ENCODE peak calls at places on chromosomes 6 and 20, in four cellular contexts. A is activated T-cell treated with anti-CD3 and anti-CD28 coated beads, Interleukin-2, amount 50 U/mL, for 72 hours; Z is left lobe of liver; G is activated B cell treated with CpG ODN at 0.5 μM for 24 hours. P is an unnamed sample.

GRCh38 chr6:117619178-117619577 is 16.9 kb upstream of the GOPC start:
- ATAC-seq in G (no peak), Z (no peak), A (peak; percentile 66), P (no peak)

GRCh38 chr6:143362192-143362558 is 88.3 kb downstream of the ADAT2 start:
- ATAC-seq in Z (no peak), A (peak; percentile 35), G (no peak), P (peak; percentile 28)

GRCh38 chr6:133040025-133040838 is 200.9 kb upstream of the EYA4 start:
- ATAC-seq in A (no peak), G (no peak), Z (peak; percentile 76), P (no peak)

GRCh38 chr6:89048985-89049384 is 31.6 kb upstream of the PNRC1 start:
- ATAC-seq in Z (no peak), A (no peak), G (no peak), P (no peak)

GRCh38 chr6:9638861-9639260 is 776.0 kb downstream of the TFAP2A start:
- ATAC-seq in G (no peak), Z (no peak), A (no peak), P (no peak)

GRCh38 chr6:156407334-156407733 is 369.8 kb upstream of the ARID1B start:
- ATAC-seq in A (no peak), Z (no peak), G (no peak), P (no peak)

GRCh38 chr20:44714701-44715494 is at the start of gene CCN5:
- ATAC-seq in A (no peak), G (no peak), Z (peak; percentile 93), P (no peak)

GRCh38 chr6:148891027-148891783 is 144.4 kb downstream of the UST start:
- ATAC-seq in Z (peak; percentile 87), A (no peak), G (no peak), P (no peak)

GRCh38 chr6:35486005-35486925 is 10.6 kb downstream of the TEAD3 start:
- ATAC-seq in Z (no peak), A (no peak), G (no peak), P (no peak)

GRCh38 chr6:46090115-46091079 is 39.4 kb upstream of the ENPP4 start:
- ATAC-seq in A (peak; percentile 59), G (peak; percentile 67), Z (peak; percentile 99), P (peak; percentile 60)

GRCh38 chr6:86738078-86738477 is 199.2 kb upstream of the HTR1E start:
- ATAC-seq in A (no peak), G (no peak), Z (no peak), P (no peak)

GRCh38 chr20:1505871-1506270 is 14.7 kb upstream of the SIRPB2 start:
- ATAC-seq in Z (no peak), G (no peak), A (no peak), P (no peak)

GRCh38 chr6:40877362-40877761 is 161.7 kb downstream of the UNC5CL start:
- ATAC-seq in A (peak; percentile 98), Z (no peak), G (no peak), P (no peak)

GRCh38 chr6:159053781-159054398 is 9.1 kb upstream of the TAGAP start:
- ATAC-seq in Z (no peak), G (peak; percentile 25), A (no peak), P (peak; percentile 39)

GRCh38 chr20:64180673-64181072 is 16.4 kb downstream of the MYT1 start:
- ATAC-seq in A (peak; percentile 53), Z (no peak), G (no peak), P (no peak)

GRCh38 chr20:4866429-4866828 is 134.9 kb downstream of the SLC23A2 start:
- ATAC-seq in G (no peak), A (no peak), Z (peak; percentile 91), P (no peak)

GRCh38 chr6:47073125-47074110 is 31.3 kb upstream of the ADGRF1 start:
- ATAC-seq in Z (peak; percentile 72), A (no peak), G (no peak), P (no peak)

GRCh38 chr6:43228951-43229802 is at the start of gene DNPH1:
- ATAC-seq in A (peak; percentile 88), Z (peak; percentile 97), G (peak; percentile 69), P (peak; percentile 89)

GRCh38 chr6:159609813-159610212 is 83.2 kb downstream of the SOD2 start:
- ATAC-seq in Z (no peak), G (no peak), A (no peak), P (no peak)

GRCh38 chr20:58331961-58332551 is 22.5 kb downstream of the RAB22A start:
- ATAC-seq in A (no peak), Z (no peak), G (no peak), P (no peak)

GRCh38 chr6:73612611-73613010 is 41.2 kb downstream of the SLC17A5 start:
- ATAC-seq in Z (no peak), G (no peak), A (no peak), P (no peak)

GRCh38 chr20:56628015-56628872 is 862 bp upstream of the TFAP2C start:
- ATAC-seq in Z (peak; percentile 48), G (no peak), A (peak; percentile 12), P (no peak)

GRCh38 chr6:28530777-28531176 is 5.1 kb downstream of the GPX5 start:
- ATAC-seq in A (no peak), G (no peak), Z (no peak), P (no peak)

GRCh38 chr6:13413466-13413862 is 73.9 kb downstream of the GFOD1 start:
- ATAC-seq in G (no peak), Z (peak; percentile 56), A (no peak), P (no peak)

GRCh38 chr6:113732384-113732966 is 124.7 kb upstream of the MARCKS start:
- ATAC-seq in Z (peak; percentile 26), A (no peak), G (no peak), P (no peak)

GRCh38 chr20:38853759-38854158 is 48.3 kb downstream of the PPP1R16B start:
- ATAC-seq in G (no peak), Z (no peak), A (no peak), P (no peak)

GRCh38 chr6:167329014-167329413 is 4.1 kb downstream of the TTLL2 start:
- ATAC-seq in Z (no peak), G (no peak), A (peak; percentile 96), P (no peak)

GRCh38 chr20:64049060-64049886 is at the start of gene SOX18:
- ATAC-seq in Z (peak; percentile 22), A (peak; percentile 80), G (peak; percentile 62), P (peak; percentile 32)

GRCh38 chr20:57162253-57162652 is 104.2 kb downstream of the BMP7 start:
- ATAC-seq in G (no peak), A (no peak), Z (no peak), P (no peak)

GRCh38 chr20:32752458-32753250 is 9.4 kb upstream of the COMMD7 start:
- ATAC-seq in Z (no peak), G (no peak), A (peak; percentile 67), P (no peak)

GRCh38 chr6:23728707-23729106 is 397.3 kb upstream of the NRSN1 start:
- ATAC-seq in Z (no peak), G (no peak), A (no peak), P (no peak)

GRCh38 chr6:111734068-111734825 is 128.6 kb upstream of the TRAF3IP2 start:
- ATAC-seq in G (no peak), Z (no peak), A (no peak), P (no peak)

GRCh38 chr6:139531148-139531547 is 156.7 kb upstream of the CITED2 start:
- ATAC-seq in A (peak; percentile 97), Z (no peak), G (no peak), P (no peak)

GRCh38 chr6:167559675-167560479 is 235.0 kb downstream of the TTLL2 start:
- ATAC-seq in Z (peak; percentile 92), A (no peak), G (no peak), P (no peak)